ENCODE peak calls at places on chromosomes 12 and 14, in eight cellular contexts. B is cardiac fibroblast, Y is PC-3, G is astrocyte of the spinal cord, N is foreskin keratinocyte, E is B cell, R is tibial artery, X is GM10248. V is an unnamed sample.

GRCh38 chr12:99658950-99659349 is 11.4 kb downstream of the GARIN6 start:
- DNase-seq in B (peak), Y (peak), G (peak), N (no peak), E (no peak), R (no peak), X (no peak), V (no peak)

GRCh38 chr14:99728231-99728920 is 44.3 kb downstream of the CYP46A1 start:
- DNase-seq in B (no peak), Y (no peak), G (no peak), N (no peak), E (no peak), R (peak), X (no peak), V (no peak)

GRCh38 chr14:21090194-21090939 is 8.1 kb downstream of the ZNF219 start:
- DNase-seq in B (no peak), Y (no peak), G (no peak), N (no peak), E (no peak), R (peak), X (no peak), V (no peak)

GRCh38 chr14:71592361-71592760 is 339.9 kb upstream of the RGS6 start:
- DNase-seq in B (no peak), Y (peak), G (no peak), N (no peak), E (no peak), R (no peak), X (no peak), V (no peak)

GRCh38 chr12:109943811-109944210 is 43.7 kb downstream of the TCHP start:
- DNase-seq in B (no peak), Y (no peak), G (no peak), N (no peak), E (no peak), R (no peak), X (no peak), V (no peak)

GRCh38 chr12:106018286-106018685 is 120.5 kb downstream of the NUAK1 start:
- DNase-seq in B (no peak), Y (no peak), G (no peak), N (no peak), E (no peak), R (no peak), X (no peak), V (no peak)

GRCh38 chr12:34400986-34401658 is 378.8 kb downstream of the ALG10 start:
- DNase-seq in B (no peak), Y (no peak), G (no peak), N (no peak), E (no peak), R (peak), X (peak), V (peak)

GRCh38 chr14:61558271-61558670 is 137.0 kb upstream of the HIF1A start:
- DNase-seq in B (no peak), Y (no peak), G (peak), N (no peak), E (no peak), R (no peak), X (no peak), V (no peak)

GRCh38 chr12:81360916-81361315 is 283.0 kb downstream of the ACSS3 start:
- DNase-seq in B (no peak), Y (no peak), G (no peak), N (no peak), E (no peak), R (no peak), X (no peak), V (no peak)

GRCh38 chr12:52074656-52075408 is 4.7 kb upstream of the SMIM41 start:
- DNase-seq in B (no peak), Y (no peak), G (no peak), N (no peak), E (no peak), R (no peak), X (no peak), V (no peak)

GRCh38 chr14:24403294-24404013 is 4.7 kb downstream of the NYNRIN start:
- DNase-seq in B (peak), Y (peak), G (no peak), N (no peak), E (no peak), R (no peak), X (no peak), V (no peak)

GRCh38 chr12:32455607-32456063 is 56.3 kb downstream of the FGD4 start:
- DNase-seq in B (peak), Y (peak), G (peak), N (peak), E (peak), R (no peak), X (peak), V (no peak)

GRCh38 chr12:42756841-42757661 is 167.5 kb upstream of the PRICKLE1 start:
- DNase-seq in B (peak), Y (peak), G (peak), N (peak), E (no peak), R (no peak), X (no peak), V (no peak)

GRCh38 chr14:64417042-64417770 is 29.1 kb downstream of the MTHFD1 start:
- DNase-seq in B (peak), Y (peak), G (peak), N (no peak), E (no peak), R (no peak), X (no peak), V (no peak)

GRCh38 chr14:98606041-98606640 is 665.9 kb downstream of the BCL11B start:
- DNase-seq in B (no peak), Y (no peak), G (no peak), N (no peak), E (no peak), R (no peak), X (no peak), V (no peak)

GRCh38 chr14:59398841-59399240 is 66.3 kb downstream of the GPR135 start:
- DNase-seq in B (no peak), Y (no peak), G (no peak), N (no peak), E (no peak), R (no peak), X (no peak), V (no peak)

GRCh38 chr12:109473006-109473405 is 4.1 kb downstream of the KCTD10 start:
- DNase-seq in B (no peak), Y (no peak), G (no peak), N (no peak), E (no peak), R (no peak), X (no peak), V (no peak)

GRCh38 chr12:56450241-56450640 is 1.0 kb upstream of the TIMELESS start:
- DNase-seq in B (no peak), Y (no peak), G (no peak), N (no peak), E (no peak), R (no peak), X (no peak), V (no peak)

GRCh38 chr12:1807107-1807478 is 13.3 kb upstream of the LRTM2 start:
- DNase-seq in B (no peak), Y (no peak), G (no peak), N (no peak), E (no peak), R (peak), X (no peak), V (no peak)

GRCh38 chr12:75705749-75706719 is 194.6 kb upstream of the KRR1 start:
- DNase-seq in B (peak), Y (peak), G (peak), N (no peak), E (no peak), R (no peak), X (no peak), V (no peak)

GRCh38 chr12:58346032-58346632 is 404.8 kb downstream of the ATP23 start:
- DNase-seq in B (peak), Y (peak), G (peak), N (no peak), E (peak), R (no peak), X (peak), V (no peak)

GRCh38 chr12:131863711-131864396 is 30.6 kb upstream of the ULK1 start:
- DNase-seq in B (no peak), Y (no peak), G (no peak), N (no peak), E (no peak), R (no peak), X (no peak), V (no peak)

GRCh38 chr12:114995891-114996290 is 311.9 kb upstream of the TBX3 start:
- DNase-seq in B (no peak), Y (peak), G (peak), N (no peak), E (no peak), R (no peak), X (no peak), V (no peak)

GRCh38 chr12:116420476-116420875 is 138.7 kb upstream of the MAP1LC3B2 start:
- DNase-seq in B (no peak), Y (no peak), G (no peak), N (no peak), E (no peak), R (no peak), X (no peak), V (no peak)

GRCh38 chr14:52006361-52006760 is 17.0 kb downstream of the RTRAF start:
- DNase-seq in B (no peak), Y (no peak), G (no peak), N (no peak), E (no peak), R (no peak), X (no peak), V (no peak)

GRCh38 chr12:6278439-6279255 is 31.8 kb upstream of the PLEKHG6 start:
- DNase-seq in B (peak), Y (peak), G (peak), N (peak), E (peak), R (peak), X (peak), V (peak)

GRCh38 chr14:52948836-52949235 is 2.0 kb downstream of the FERMT2 start:
- DNase-seq in B (no peak), Y (peak), G (no peak), N (no peak), E (peak), R (no peak), X (no peak), V (no peak)

GRCh38 chr14:64060648-64061096 is 207.9 kb downstream of the SYNE2 start:
- DNase-seq in B (peak), Y (peak), G (no peak), N (peak), E (peak), R (no peak), X (no peak), V (no peak)

GRCh38 chr12:107393043-107393725 is 292.4 kb upstream of the PWP1 start:
- DNase-seq in B (no peak), Y (no peak), G (no peak), N (peak), E (no peak), R (no peak), X (no peak), V (no peak)

GRCh38 chr12:23504043-23504442 is 445.4 kb downstream of the SOX5 start:
- DNase-seq in B (no peak), Y (no peak), G (no peak), N (no peak), E (no peak), R (no peak), X (no peak), V (no peak)

GRCh38 chr12:52611080-52611468 is 7.3 kb downstream of the KRT73 start:
- DNase-seq in B (no peak), Y (no peak), G (no peak), N (no peak), E (no peak), R (no peak), X (no peak), V (no peak)

GRCh38 chr14:71725802-71726638 is 206.2 kb upstream of the RGS6 start:
- DNase-seq in B (peak), Y (peak), G (peak), N (no peak), E (no peak), R (no peak), X (no peak), V (no peak)

GRCh38 chr12:126807312-126807711 is 1459.7 kb upstream of the TMEM132C start:
- DNase-seq in B (no peak), Y (no peak), G (no peak), N (no peak), E (no peak), R (no peak), X (no peak), V (no peak)

DNA sequence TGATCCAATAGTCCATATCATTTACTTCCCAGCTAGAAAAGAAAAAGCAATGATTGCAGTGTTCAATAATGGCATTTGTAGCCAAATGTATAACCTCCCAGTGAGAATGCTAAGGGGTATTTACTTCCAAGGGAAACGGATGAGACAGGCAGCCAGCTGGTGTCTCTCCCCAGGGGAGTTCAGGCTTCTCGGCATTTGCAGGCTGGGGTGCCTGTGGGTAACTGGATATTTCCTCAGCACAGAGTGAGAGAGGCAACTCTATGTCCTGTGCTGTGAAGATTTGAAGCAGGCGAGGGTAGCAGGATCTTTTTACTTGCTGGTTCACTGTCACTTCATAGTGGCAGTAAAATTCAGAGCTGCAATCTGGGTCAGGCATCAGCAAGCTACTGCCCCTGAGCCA is 1455.6 kb upstream of the TMEM132C start:
- DNase-seq in B (no peak), Y (no peak), G (no peak), N (no peak), E (no peak), R (no peak), X (no peak), V (no peak)
- TF ChIP-seq CTCF in B (no peak), Y (no peak), G (no peak), N (no peak), E (no peak), R (no peak), X (no peak), V (no peak)

GRCh38 chr12:19643635-19644034 is 204.3 kb downstream of the AEBP2 start:
- DNase-seq in B (peak), Y (peak), G (peak), N (peak), E (no peak), R (no peak), X (no peak), V (no peak)
- TF ChIP-seq CTCF in B (peak), Y (peak), G (peak), N (peak), E (no peak), R (peak), X (no peak), V (no peak)

GRCh38 chr14:102545461-102546265 is 36.1 kb upstream of the ANKRD9 start:
- DNase-seq in B (peak), Y (no peak), G (no peak), N (no peak), E (no peak), R (no peak), X (no peak), V (no peak)
- TF ChIP-seq CTCF in B (no peak), Y (no peak), G (peak), N (peak), E (no peak), R (no peak), X (no peak), V (no peak)

GRCh38 chr12:123005081-123005626 is 24.7 kb downstream of the ARL6IP4 start:
- DNase-seq in B (no peak), Y (no peak), G (no peak), N (no peak), E (no peak), R (no peak), X (no peak), V (no peak)
- TF ChIP-seq CTCF in B (no peak), Y (no peak), G (no peak), N (no peak), E (no peak), R (no peak), X (no peak), V (no peak)

GRCh38 chr14:103886304-103887169 is 39.2 kb upstream of the PPP1R13B start:
- DNase-seq in B (peak), Y (no peak), G (no peak), N (no peak), E (no peak), R (no peak), X (no peak), V (no peak)
- TF ChIP-seq CTCF in B (peak), Y (no peak), G (peak), N (no peak), E (no peak), R (no peak), X (no peak), V (no peak)

DNA sequence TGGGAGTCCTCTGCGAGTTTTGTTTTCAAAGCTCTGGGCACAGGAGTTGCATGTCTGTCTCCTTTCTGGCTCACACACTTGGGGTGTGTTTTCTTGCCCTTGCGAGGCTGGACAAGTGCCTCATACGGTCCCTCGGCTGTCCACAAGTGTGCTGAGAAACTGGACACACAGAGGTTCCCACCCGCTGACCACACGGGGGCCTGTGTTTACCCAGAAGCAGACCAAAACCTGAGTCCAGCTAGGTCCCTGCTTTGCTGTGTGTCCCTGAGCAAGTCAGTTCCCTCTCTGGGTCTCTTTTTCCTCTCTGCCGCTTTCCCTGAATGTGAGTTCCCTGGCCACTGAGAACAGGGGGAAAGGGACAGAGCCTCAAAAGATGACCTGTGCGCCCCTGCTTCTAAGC is 678 bp upstream of the OAS2 start:
- DNase-seq in B (no peak), Y (no peak), G (no peak), N (no peak), E (no peak), R (no peak), X (no peak), V (no peak)
- TF ChIP-seq CTCF in B (no peak), Y (no peak), G (no peak), N (no peak), E (no peak), R (no peak), X (no peak), V (no peak)

GRCh38 chr12:127711108-127711507 is 555.9 kb upstream of the TMEM132C start:
- DNase-seq in B (no peak), Y (no peak), G (no peak), N (no peak), E (no peak), R (no peak), X (no peak), V (no peak)
- TF ChIP-seq CTCF in B (no peak), Y (peak), G (peak), N (no peak), E (no peak), R (no peak), X (peak), V (peak)

DNA sequence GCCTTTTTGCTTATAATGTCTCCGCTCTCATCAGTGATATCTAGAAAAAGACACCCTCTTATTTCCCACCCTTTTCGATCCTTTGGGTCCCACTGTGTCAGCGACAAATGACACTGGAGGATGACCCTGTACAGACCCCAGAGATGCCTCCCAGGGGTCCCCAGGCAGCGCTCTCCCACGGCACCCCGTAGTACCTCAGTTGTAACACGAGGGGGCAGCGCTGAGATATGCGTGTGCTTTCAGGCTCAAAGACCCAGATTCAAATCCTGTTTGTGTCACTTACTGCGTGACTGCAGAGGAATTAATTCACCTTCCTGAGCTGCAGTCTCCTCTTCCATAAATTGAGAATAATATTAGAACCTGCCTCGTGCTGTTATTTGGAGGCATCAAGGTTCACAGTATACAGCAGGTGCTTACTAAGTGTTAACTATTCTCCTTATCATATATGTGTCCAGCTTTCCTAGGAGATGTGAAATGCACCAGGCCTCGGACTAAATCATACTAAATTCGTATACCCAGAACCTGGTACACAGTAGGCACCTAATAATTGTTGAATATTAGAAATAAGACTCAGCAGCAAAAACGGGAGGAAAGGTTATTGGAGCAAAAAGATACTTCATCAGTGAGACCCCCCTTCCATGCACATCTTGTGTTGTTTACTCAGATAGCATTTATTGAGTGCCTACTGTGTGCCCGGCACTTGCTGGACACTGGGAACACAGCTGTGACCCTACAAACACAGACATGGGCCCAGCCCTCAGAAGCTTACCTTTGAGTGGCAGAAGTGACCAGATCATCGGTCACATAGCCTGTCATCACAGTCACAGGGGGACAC is 99.9 kb downstream of the PHETA1 start:
- DNase-seq in B (no peak), Y (peak), G (no peak), N (no peak), E (peak), R (no peak), X (peak), V (no peak)
- TF ChIP-seq CTCF in B (peak), Y (peak), G (peak), N (peak), E (peak), R (no peak), X (peak), V (peak)

V was measured in CD14-positive monocyte.